ENCODE peak calls at places on chromosomes 3 and 15, in five cellular contexts. W, D, C, J and T are unnamed samples.

GRCh38 chr3:177256991-177257390 is 59.7 kb upstream of the TBL1XR1 start:
- DNase-seq in J (no peak), W (no peak), D (peak), C (no peak), T (no peak)

GRCh38 chr15:80507131-80507530 is 102.9 kb downstream of the ARNT2 start:
- DNase-seq in C (no peak), D (peak), W (no peak), J (no peak), T (no peak)

GRCh38 chr3:100374521-100374920 is 26.4 kb downstream of the TOMM70 start:
- DNase-seq in W (no peak), J (no peak), D (no peak), C (no peak), T (no peak)

GRCh38 chr3:183824761-183825379 is 507 bp downstream of the MAP6D1 start:
- DNase-seq in J (no peak), W (no peak), C (no peak), D (peak), T (no peak)

GRCh38 chr3:54713455-54713854 is 214.4 kb downstream of the LRTM1 start:
- DNase-seq in D (no peak), C (no peak), J (no peak), W (no peak), T (no peak)

GRCh38 chr3:34183114-34183513 is 384.7 kb downstream of the PDCD6IP start:
- DNase-seq in W (no peak), C (no peak), D (no peak), J (no peak), T (no peak)

GRCh38 chr3:127676456-127676855 is 3.7 kb downstream of the ABTB1 start:
- DNase-seq in W (no peak), J (no peak), C (no peak), D (no peak), T (no peak)

GRCh38 chr3:85801955-85802354 is 843.2 kb downstream of the CADM2 start:
- DNase-seq in C (no peak), W (no peak), J (no peak), D (no peak), T (no peak)

GRCh38 chr15:40038267-40038653 is 721 bp downstream of the SRP14 start:
- DNase-seq in C (no peak), J (no peak), D (peak), W (no peak), T (peak)

GRCh38 chr3:141415959-141416358 is 47.7 kb downstream of the ZBTB38 start:
- DNase-seq in J (no peak), D (peak), C (no peak), W (no peak), T (no peak)

GRCh38 chr3:10437995-10438901 is 67.1 kb downstream of the ATP2B2 start:
- DNase-seq in C (no peak), J (no peak), D (peak), W (no peak), T (peak)

GRCh38 chr3:12545473-12545791 is at the start of gene MKRN2OS:
- DNase-seq in J (no peak), C (no peak), W (no peak), D (peak), T (no peak)

GRCh38 chr15:77031376-77032050 is 36.6 kb downstream of the PSTPIP1 start:
- DNase-seq in D (no peak), C (peak), W (peak), J (peak), T (no peak)

GRCh38 chr3:129123314-129124060 is 1.9 kb upstream of the RAB43 start:
- DNase-seq in D (peak), C (no peak), J (no peak), W (no peak), T (no peak)

GRCh38 chr3:134366221-134366927 is 7.9 kb downstream of the AMOTL2 start:
- DNase-seq in W (peak), J (no peak), D (peak), C (no peak), T (no peak)

GRCh38 chr15:43383070-43383469 is 12.2 kb downstream of the TUBGCP4 start:
- DNase-seq in W (no peak), J (no peak), D (peak), C (no peak), T (peak)

GRCh38 chr15:45048784-45049631 is 26.0 kb downstream of the SORD start:
- DNase-seq in C (no peak), D (no peak), J (no peak), W (no peak), T (peak)

GRCh38 chr3:32951410-32951811 is at the start of gene CCR4:
- DNase-seq in W (no peak), C (no peak), J (peak), D (no peak), T (no peak)

GRCh38 chr3:129230311-129231019 is 18.9 kb upstream of the COPG1 start:
- DNase-seq in W (no peak), C (no peak), D (peak), J (no peak), T (peak)

GRCh38 chr3:32859604-32860237 is 41.9 kb downstream of the TRIM71 start:
- DNase-seq in J (no peak), D (no peak), C (no peak), W (no peak), T (no peak)

GRCh38 chr3:124227150-124227630 is 235.3 kb upstream of the ROPN1 start:
- DNase-seq in W (no peak), D (peak), C (no peak), J (no peak), T (peak)

GRCh38 chr15:75904241-75904631 is 558 bp downstream of the FBXO22 start:
- DNase-seq in W (peak), C (no peak), D (peak), J (peak), T (peak)

GRCh38 chr15:42215854-42216829 is 8.0 kb upstream of the VPS39 start:
- DNase-seq in C (peak), W (no peak), J (no peak), D (peak), T (no peak)

GRCh38 chr3:134463676-134464611 is 21.8 kb downstream of the ANAPC13 start:
- DNase-seq in J (no peak), C (no peak), D (peak), W (peak), T (peak)

GRCh38 chr3:7144696-7145308 is 283.9 kb downstream of the GRM7 start:
- DNase-seq in D (no peak), J (no peak), C (no peak), W (no peak), T (no peak)

GRCh38 chr3:147656023-147656422 is 246.9 kb downstream of the ZIC1 start:
- DNase-seq in D (peak), W (no peak), J (no peak), C (no peak), T (peak)

GRCh38 chr3:42192334-42193200 is 73.4 kb downstream of the CCK start:
- DNase-seq in C (no peak), J (no peak), D (peak), W (no peak), T (peak)

GRCh38 chr3:77281721-77282120 is 241.8 kb downstream of the ROBO2 start:
- DNase-seq in D (no peak), J (no peak), C (no peak), W (no peak), T (no peak)

GRCh38 chr15:36407647-36408046 is 171.8 kb upstream of the CDIN1 start:
- DNase-seq in J (no peak), W (no peak), D (peak), C (peak), T (peak)

GRCh38 chr3:123351396-123351945 is 97.4 kb downstream of the ADCY5 start:
- DNase-seq in C (no peak), J (no peak), D (no peak), W (no peak), T (no peak)

GRCh38 chr15:40454904-40455391 is 14.2 kb downstream of the BAHD1 start:
- DNase-seq in C (no peak), W (no peak), J (peak), D (peak), T (peak)

GRCh38 chr3:186152889-186153292 is 44.0 kb upstream of the ETV5 start:
- DNase-seq in C (no peak), W (no peak), D (no peak), J (no peak), T (no peak)

GRCh38 chr3:191373327-191373726 is 43.0 kb upstream of the UTS2B start:
- DNase-seq in D (peak), C (no peak), J (no peak), W (no peak), T (no peak)

GRCh38 chr3:194622621-194623360 is 10.4 kb downstream of the TMEM44 start:
- DNase-seq in D (no peak), C (no peak), J (no peak), W (no peak), T (no peak)

GRCh38 chr3:124137264-124137663 is 145.3 kb upstream of the ROPN1 start:
- DNase-seq in D (no peak), W (no peak), J (no peak), C (no peak), T (no peak)

GRCh38 chr15:22786868-22787698 is 639 bp downstream of the NIPA1 start:
- DNase-seq in C (no peak), J (peak), W (peak), D (peak), T (no peak)

GRCh38 chr3:182843478-182843877 is 50.2 kb downstream of the ATP11B start:
- DNase-seq in J (no peak), W (no peak), C (no peak), D (peak), T (no peak)

GRCh38 chr3:152396867-152397266 is 128.1 kb downstream of the MBNL1 start:
- DNase-seq in J (no peak), D (no peak), C (no peak), W (no peak), T (no peak)

GRCh38 chr15:37038716-37039106 is 61.6 kb downstream of the MEIS2 start:
- DNase-seq in D (no peak), J (no peak), W (no peak), C (no peak), T (no peak)

GRCh38 chr3:116425126-116425525 is 20.2 kb downstream of the LSAMP start:
- DNase-seq in D (no peak), W (no peak), C (no peak), J (no peak), T (no peak)